ENCODE peak calls at places on chromosomes 4 and X, in nine cellular contexts. Y is sigmoid colon, W is fibroblast of lung, U is PC-9, E is stomach, L is GM20000, P is AG09319, N is psoas muscle, I is tibial artery. O is an unnamed sample.
A peak's percentile ranks its signal among the peaks of the same experiment; 100 is the strongest.

GRCh38 chr4:49002931-49003330 is 16.9 kb downstream of the CWH43 start:
- DNase-seq in W (no peak), P (no peak), U (no peak), I (no peak), Y (no peak), L (no peak), E (no peak), N (no peak), O (no peak)

GRCh38 chr4:182339246-182339645 is 96.0 kb downstream of the TENM3 start:
- DNase-seq in P (no peak), U (no peak), N (no peak), W (no peak), E (no peak), L (no peak), I (no peak), Y (no peak), O (no peak)

GRCh38 chr4:157004279-157005161 is 32.9 kb upstream of the PDGFC start:
- DNase-seq in I (no peak), P (no peak), U (no peak), Y (no peak), N (no peak), W (peak; percentile 33), L (no peak), E (no peak), O (no peak)

GRCh38 chr4:81351653-81352455 is 119.9 kb downstream of the RASGEF1B start:
- DNase-seq in N (peak; percentile 68), P (peak; percentile 62), I (peak; percentile 66), Y (peak; percentile 77), E (peak; percentile 79), W (peak; percentile 90), U (no peak), L (peak; percentile 44), O (peak; percentile 72)

GRCh38 chr4:145736241-145736831 is 56.4 kb downstream of the C4orf51 start:
- DNase-seq in Y (peak; percentile 87), L (no peak), E (peak; percentile 83), W (peak; percentile 64), N (peak; percentile 77), I (peak; percentile 74), U (no peak), P (no peak), O (no peak)

GRCh38 chr4:18390655-18391369 is 369.3 kb upstream of the LCORL start:
- DNase-seq in Y (no peak), U (no peak), E (no peak), P (no peak), I (no peak), N (no peak), W (peak; percentile 0), L (no peak), O (no peak)

GRCh38 chrX:113412106-113412505 is 571.5 kb upstream of the AMOT start:
- DNase-seq in E (no peak), W (no peak), N (no peak), U (no peak), P (no peak), I (no peak), Y (no peak), L (no peak), O (no peak)

GRCh38 chr4:131509521-131509920 is 1639.6 kb upstream of the PCDH10 start:
- DNase-seq in N (no peak), P (no peak), L (no peak), E (no peak), I (no peak), U (no peak), Y (no peak), W (peak; percentile 77), O (no peak)

GRCh38 chrX:51568586-51568985 is 50.1 kb downstream of the CENPVL3 start:
- DNase-seq in W (peak; percentile 67), Y (no peak), L (no peak), E (no peak), U (no peak), I (no peak), N (no peak), P (no peak), O (no peak)

GRCh38 chr4:142428715-142429114 is 417.4 kb downstream of the INPP4B start:
- DNase-seq in P (no peak), I (no peak), L (no peak), W (no peak), Y (no peak), E (no peak), U (no peak), N (no peak), O (no peak)

GRCh38 chr4:61400446-61400845 is 200.3 kb downstream of the ADGRL3 start:
- DNase-seq in Y (no peak), N (no peak), U (no peak), L (no peak), I (no peak), E (no peak), W (no peak), P (no peak), O (no peak)

GRCh38 chr4:101357751-101358150 is 10.4 kb upstream of the PPP3CA start:
- DNase-seq in I (no peak), P (no peak), L (no peak), W (no peak), N (no peak), U (no peak), Y (no peak), E (no peak), O (no peak)

GRCh38 chrX:10620121-10620699 is at the start of gene MID1:
- DNase-seq in N (peak; percentile 66), L (peak; percentile 11), Y (peak; percentile 90), I (peak; percentile 73), P (peak; percentile 51), E (peak; percentile 66), U (peak; percentile 75), W (peak; percentile 83), O (peak; percentile 60)

GRCh38 chr4:166134285-166134684 is 261.2 kb downstream of the TLL1 start:
- DNase-seq in I (no peak), Y (no peak), N (no peak), U (no peak), L (no peak), W (no peak), E (no peak), P (no peak), O (no peak)

GRCh38 chrX:103330601-103331397 is 760 bp downstream of the TCEAL7 start:
- DNase-seq in L (no peak), U (no peak), P (no peak), N (no peak), E (no peak), I (no peak), W (peak; percentile 1), Y (peak; percentile 59), O (no peak)

GRCh38 chr4:54281060-54281781 is 52.1 kb downstream of the PDGFRA start:
- DNase-seq in L (no peak), Y (peak; percentile 92), U (no peak), W (peak; percentile 94), P (peak; percentile 97), E (peak; percentile 92), I (peak; percentile 91), N (peak; percentile 87), O (no peak)

DNA sequence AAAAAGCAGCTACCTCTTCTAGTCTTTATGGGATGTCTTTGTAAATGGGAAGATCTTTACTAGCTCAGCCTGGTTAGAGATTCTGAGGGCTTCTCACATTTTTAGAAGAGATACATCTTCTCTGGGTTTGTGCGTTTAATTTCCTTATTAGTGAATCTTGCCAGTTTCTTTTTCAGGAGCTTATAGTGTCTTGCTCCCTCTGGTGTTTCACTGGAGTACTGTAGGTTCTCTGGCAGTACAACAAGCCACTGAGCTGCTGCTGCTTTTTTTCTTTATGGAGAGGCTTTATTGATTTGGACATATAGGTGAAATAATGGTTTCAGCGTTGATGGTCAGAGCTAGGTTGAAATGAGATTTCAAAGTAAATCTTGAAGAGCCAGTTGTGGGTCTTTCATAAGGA is 82.9 kb downstream of the LAS1L start:
- DNase-seq in N (no peak), U (no peak), L (peak; percentile 33), Y (no peak), P (no peak), E (no peak), I (no peak), W (peak; percentile 3), O (peak; percentile 63)
- TF ChIP-seq CTCF in N (peak; percentile 12), U (peak; percentile 71), L (peak; percentile 24), Y (no peak), P (peak; percentile 16), E (peak; percentile 41), I (no peak), W (no peak), O (peak; percentile 76)

DNA sequence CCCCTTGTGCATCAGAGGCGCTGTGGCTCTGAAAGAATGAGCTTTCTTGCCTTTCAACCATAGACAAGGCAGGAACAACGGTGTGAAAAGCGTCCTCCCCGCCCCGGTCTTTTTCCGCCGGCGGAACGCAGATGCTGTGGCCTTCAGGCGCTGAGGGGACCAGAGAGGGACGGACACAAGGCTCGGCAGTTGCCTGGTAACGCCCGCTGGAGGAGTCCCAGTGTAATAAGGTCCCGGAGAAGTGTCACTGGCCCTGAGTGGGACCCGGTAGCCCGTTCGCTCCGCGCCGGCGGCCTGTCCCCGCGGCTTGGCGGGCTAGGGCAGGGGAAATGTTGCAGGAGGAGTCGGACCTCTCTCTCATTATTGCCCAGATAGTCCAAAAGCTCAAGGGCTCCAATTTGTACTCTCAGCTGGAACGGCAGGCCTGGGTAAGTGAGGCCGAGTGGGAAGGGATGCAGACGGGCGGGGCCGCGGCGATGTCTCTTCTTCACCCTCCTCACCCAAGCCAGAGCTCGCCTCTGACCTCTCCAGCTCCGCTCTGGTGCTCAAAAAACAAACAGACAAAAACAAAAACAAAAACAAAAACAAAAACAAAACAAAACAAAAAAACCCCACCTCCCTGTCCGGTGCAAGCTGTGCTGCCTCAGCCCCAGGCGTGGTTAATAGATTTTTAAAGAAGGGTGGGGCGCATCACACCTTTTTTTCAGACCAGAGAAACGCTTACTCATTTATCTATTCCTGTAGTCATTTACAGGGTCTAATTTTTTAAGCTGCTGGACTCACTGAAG is at the start of gene TBC1D19:
- DNase-seq in N (peak; percentile 91), P (peak; percentile 66), E (peak; percentile 91), I (peak; percentile 88), U (peak; percentile 79), L (peak; percentile 88), W (peak; percentile 90), Y (peak; percentile 95), O (peak; percentile 89)
- TF ChIP-seq CTCF in N (no peak), P (no peak), E (no peak), I (no peak), U (no peak), L (no peak), W (no peak), Y (no peak), O (peak; percentile 24)

DNA sequence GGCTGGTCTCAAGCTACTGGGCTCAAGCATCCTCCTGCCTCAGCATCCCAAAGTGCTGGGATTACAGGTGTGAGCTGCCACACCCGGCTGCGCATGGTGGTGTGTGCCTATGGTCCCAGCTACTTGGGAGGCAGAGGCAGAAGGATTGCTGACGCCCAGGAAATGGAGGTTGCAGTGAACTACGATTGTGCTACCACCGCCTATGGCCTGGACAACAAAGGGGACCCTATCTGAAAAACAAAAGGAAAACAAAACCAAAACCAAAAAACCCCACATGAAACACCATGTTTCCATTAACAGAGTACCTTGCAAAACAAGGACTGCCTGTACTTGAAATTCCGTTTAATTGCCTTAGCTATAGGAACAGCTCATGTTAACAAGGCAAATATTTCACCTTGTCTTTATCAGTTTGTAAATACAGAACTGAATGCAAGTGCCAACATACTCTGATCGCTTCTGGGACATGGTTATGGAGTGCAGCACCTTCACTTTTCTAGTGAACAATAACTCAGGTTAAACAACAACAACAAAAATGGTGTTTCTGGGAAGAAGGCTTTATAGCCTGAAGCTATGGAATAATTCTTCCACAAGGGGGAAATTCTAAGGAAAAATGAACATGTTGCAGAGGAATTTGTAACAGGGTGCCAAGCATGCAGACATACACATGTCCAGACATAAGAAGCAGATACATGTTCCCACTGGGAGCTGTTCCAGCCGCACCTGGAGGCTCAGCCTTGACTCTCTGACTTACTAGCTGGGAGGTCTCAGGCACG is 73.2 kb upstream of the STS start:
- DNase-seq in E (peak; percentile 63), P (no peak), W (peak; percentile 12), N (no peak), U (no peak), I (no peak), Y (no peak), L (no peak), O (no peak)
- TF ChIP-seq CTCF in E (no peak), P (no peak), W (peak; percentile 11), N (no peak), U (no peak), I (no peak), Y (no peak), L (no peak), O (no peak)

GRCh38 chrX:20266810-20267598 is at the start of gene RPS6KA3:
- DNase-seq in P (peak; percentile 65), U (peak; percentile 68), Y (peak; percentile 95), L (peak; percentile 90), I (peak; percentile 89), N (peak; percentile 94), W (peak; percentile 86), E (peak; percentile 92), O (peak; percentile 84)
- TF ChIP-seq CTCF in P (no peak), U (no peak), Y (no peak), L (no peak), I (no peak), N (no peak), W (no peak), E (no peak), O (no peak)